ENCODE peak calls at places on chromosomes 5 and 9, in five cellular contexts. X is NCI-H446 treated with DMSO at 0.1 percent for 48 hours, G is T-helper 2 cell, L is spleen, O is EH. E is an unnamed sample.

GRCh38 chr9:100492952-100493351 is 20.0 kb downstream of the TMEFF1 start:
- DNase-seq in X (no peak), G (no peak), L (no peak), O (peak; percentile 71), E (peak; percentile 40)

GRCh38 chr5:3386676-3387075 is 209.0 kb upstream of the IRX1 start:
- DNase-seq in O (no peak), G (no peak), X (no peak), L (no peak), E (no peak)

GRCh38 chr9:94912700-94913249 is 186.3 kb downstream of the AOPEP start:
- DNase-seq in G (no peak), X (no peak), L (no peak), O (peak; percentile 92), E (peak; percentile 37)

GRCh38 chr5:19987594-19988345 is at the start of gene CDH18:
- DNase-seq in X (peak; percentile 84), L (peak; percentile 58), O (peak; percentile 70), G (no peak), E (peak; percentile 56)

GRCh38 chr5:173778784-173779304 is 109.3 kb upstream of the CPEB4 start:
- DNase-seq in G (no peak), X (no peak), L (no peak), O (no peak), E (peak; percentile 50)

GRCh38 chr5:116137544-116138378 is 52.9 kb downstream of the COMMD10 start:
- DNase-seq in L (no peak), X (peak; percentile 48), G (peak; percentile 18), O (peak; percentile 54), E (peak; percentile 59)

GRCh38 chr5:33105521-33105941 is 335.2 kb upstream of the TARS1 start:
- DNase-seq in O (peak; percentile 87), L (no peak), X (no peak), G (no peak), E (peak; percentile 41)

GRCh38 chr5:73296772-73297171 is 123.8 kb downstream of the TMEM174 start:
- DNase-seq in X (no peak), O (peak; percentile 81), L (no peak), G (no peak), E (peak; percentile 83)

GRCh38 chr5:123371575-123372179 is 51.5 kb downstream of the CEP120 start:
- DNase-seq in G (no peak), X (no peak), O (peak; percentile 43), L (peak; percentile 77), E (peak; percentile 42)

GRCh38 chr5:55921617-55922016 is 70.5 kb downstream of the IL31RA start:
- DNase-seq in O (no peak), L (no peak), X (no peak), G (no peak), E (no peak)